ENCODE peak calls at places on chromosomes 12 and 14, in eight cellular contexts. One of them, this sample, is unnamed.

GRCh38 chr12:32589165-32589891 is 89.8 kb upstream of the DNM1L start:
- DNase-seq in activated T-helper 1 cell treated with Interleukin-2 at 50 U/mL for 16 hours: no peak
- DNase-seq in left ventricle myocardium inferior: no peak
- DNase-seq in mucosa of gallbladder: no peak
- DNase-seq in naive thymus-derived CD4-positive, alpha-beta T cell: no peak
- DNase-seq in fibroblast of mammary gland: no peak
- DNase-seq in DMS 273 treated with DMSO at 0.1 percent for 48 hours: no peak
- DNase-seq in effector memory CD4-positive, alpha-beta T cell: no peak
- DNase-seq in this sample: no peak

GRCh38 chr12:10101042-10101579 is 2.3 kb upstream of the CLEC1A start:
- DNase-seq in activated T-helper 1 cell treated with Interleukin-2 at 50 U/mL for 16 hours: no peak
- DNase-seq in left ventricle myocardium inferior: no peak
- DNase-seq in mucosa of gallbladder: no peak
- DNase-seq in naive thymus-derived CD4-positive, alpha-beta T cell: no peak
- DNase-seq in fibroblast of mammary gland: peak; percentile 17
- DNase-seq in DMS 273 treated with DMSO at 0.1 percent for 48 hours: no peak
- DNase-seq in effector memory CD4-positive, alpha-beta T cell: no peak
- DNase-seq in this sample: peak; percentile 12

GRCh38 chr12:6950944-6951540 is at the start of gene PTPN6:
- DNase-seq in activated T-helper 1 cell treated with Interleukin-2 at 50 U/mL for 16 hours: no peak
- DNase-seq in left ventricle myocardium inferior: peak; percentile 72
- DNase-seq in mucosa of gallbladder: no peak
- DNase-seq in naive thymus-derived CD4-positive, alpha-beta T cell: peak; percentile 60
- DNase-seq in fibroblast of mammary gland: no peak
- DNase-seq in DMS 273 treated with DMSO at 0.1 percent for 48 hours: no peak
- DNase-seq in effector memory CD4-positive, alpha-beta T cell: no peak
- DNase-seq in this sample: no peak

GRCh38 chr12:5210918-5211290 is 167.2 kb downstream of the KCNA5 start:
- DNase-seq in activated T-helper 1 cell treated with Interleukin-2 at 50 U/mL for 16 hours: no peak
- DNase-seq in left ventricle myocardium inferior: no peak
- DNase-seq in mucosa of gallbladder: no peak
- DNase-seq in naive thymus-derived CD4-positive, alpha-beta T cell: no peak
- DNase-seq in fibroblast of mammary gland: no peak
- DNase-seq in DMS 273 treated with DMSO at 0.1 percent for 48 hours: no peak
- DNase-seq in effector memory CD4-positive, alpha-beta T cell: no peak
- DNase-seq in this sample: no peak

GRCh38 chr12:12776261-12776660 is 9.2 kb upstream of the APOLD1 start:
- DNase-seq in activated T-helper 1 cell treated with Interleukin-2 at 50 U/mL for 16 hours: no peak
- DNase-seq in left ventricle myocardium inferior: no peak
- DNase-seq in mucosa of gallbladder: no peak
- DNase-seq in naive thymus-derived CD4-positive, alpha-beta T cell: no peak
- DNase-seq in fibroblast of mammary gland: no peak
- DNase-seq in DMS 273 treated with DMSO at 0.1 percent for 48 hours: no peak
- DNase-seq in effector memory CD4-positive, alpha-beta T cell: no peak
- DNase-seq in this sample: peak; percentile 49

GRCh38 chr14:23351681-23352505 is 794 bp downstream of the SLC22A17 start:
- DNase-seq in activated T-helper 1 cell treated with Interleukin-2 at 50 U/mL for 16 hours: no peak
- DNase-seq in left ventricle myocardium inferior: no peak
- DNase-seq in mucosa of gallbladder: no peak
- DNase-seq in naive thymus-derived CD4-positive, alpha-beta T cell: no peak
- DNase-seq in fibroblast of mammary gland: no peak
- DNase-seq in DMS 273 treated with DMSO at 0.1 percent for 48 hours: no peak
- DNase-seq in effector memory CD4-positive, alpha-beta T cell: no peak
- DNase-seq in this sample: no peak

GRCh38 chr12:5969974-5970690 is 25.1 kb upstream of the ANO2 start:
- DNase-seq in activated T-helper 1 cell treated with Interleukin-2 at 50 U/mL for 16 hours: no peak
- DNase-seq in left ventricle myocardium inferior: no peak
- DNase-seq in mucosa of gallbladder: no peak
- DNase-seq in naive thymus-derived CD4-positive, alpha-beta T cell: no peak
- DNase-seq in fibroblast of mammary gland: no peak
- DNase-seq in DMS 273 treated with DMSO at 0.1 percent for 48 hours: no peak
- DNase-seq in effector memory CD4-positive, alpha-beta T cell: no peak
- DNase-seq in this sample: no peak

GRCh38 chr12:6824085-6824800 is 2.6 kb downstream of the GPR162 start:
- DNase-seq in activated T-helper 1 cell treated with Interleukin-2 at 50 U/mL for 16 hours: no peak
- DNase-seq in left ventricle myocardium inferior: no peak
- DNase-seq in mucosa of gallbladder: no peak
- DNase-seq in naive thymus-derived CD4-positive, alpha-beta T cell: no peak
- DNase-seq in fibroblast of mammary gland: no peak
- DNase-seq in DMS 273 treated with DMSO at 0.1 percent for 48 hours: no peak
- DNase-seq in effector memory CD4-positive, alpha-beta T cell: no peak
- DNase-seq in this sample: no peak

GRCh38 chr12:65823481-65824313 is 586 bp upstream of the HMGA2 start:
- DNase-seq in activated T-helper 1 cell treated with Interleukin-2 at 50 U/mL for 16 hours: no peak
- DNase-seq in left ventricle myocardium inferior: no peak
- DNase-seq in mucosa of gallbladder: no peak
- DNase-seq in naive thymus-derived CD4-positive, alpha-beta T cell: peak; percentile 23
- DNase-seq in fibroblast of mammary gland: peak; percentile 67
- DNase-seq in DMS 273 treated with DMSO at 0.1 percent for 48 hours: no peak
- DNase-seq in effector memory CD4-positive, alpha-beta T cell: no peak
- DNase-seq in this sample: peak; percentile 45

GRCh38 chr14:95564060-95564459 is 29.2 kb downstream of the GLRX5 start:
- DNase-seq in activated T-helper 1 cell treated with Interleukin-2 at 50 U/mL for 16 hours: no peak
- DNase-seq in left ventricle myocardium inferior: peak; percentile 53
- DNase-seq in mucosa of gallbladder: no peak
- DNase-seq in naive thymus-derived CD4-positive, alpha-beta T cell: no peak
- DNase-seq in fibroblast of mammary gland: peak; percentile 72
- DNase-seq in DMS 273 treated with DMSO at 0.1 percent for 48 hours: no peak
- DNase-seq in effector memory CD4-positive, alpha-beta T cell: no peak
- DNase-seq in this sample: peak; percentile 46

GRCh38 chr12:117168976-117169375 is 21.3 kb downstream of the FBXO21 start:
- DNase-seq in activated T-helper 1 cell treated with Interleukin-2 at 50 U/mL for 16 hours: no peak
- DNase-seq in left ventricle myocardium inferior: no peak
- DNase-seq in mucosa of gallbladder: no peak
- DNase-seq in naive thymus-derived CD4-positive, alpha-beta T cell: no peak
- DNase-seq in fibroblast of mammary gland: no peak
- DNase-seq in DMS 273 treated with DMSO at 0.1 percent for 48 hours: no peak
- DNase-seq in effector memory CD4-positive, alpha-beta T cell: no peak
- DNase-seq in this sample: no peak

GRCh38 chr12:95336387-95337067 is 118.9 kb downstream of the VEZT start:
- DNase-seq in activated T-helper 1 cell treated with Interleukin-2 at 50 U/mL for 16 hours: no peak
- DNase-seq in left ventricle myocardium inferior: peak; percentile 49
- DNase-seq in mucosa of gallbladder: peak; percentile 80
- DNase-seq in naive thymus-derived CD4-positive, alpha-beta T cell: no peak
- DNase-seq in fibroblast of mammary gland: peak; percentile 83
- DNase-seq in DMS 273 treated with DMSO at 0.1 percent for 48 hours: peak; percentile 58
- DNase-seq in effector memory CD4-positive, alpha-beta T cell: no peak
- DNase-seq in this sample: peak; percentile 73

GRCh38 chr12:126191037-126191891 is 1126.0 kb downstream of the AACS start:
- DNase-seq in activated T-helper 1 cell treated with Interleukin-2 at 50 U/mL for 16 hours: no peak
- DNase-seq in left ventricle myocardium inferior: no peak
- DNase-seq in mucosa of gallbladder: peak; percentile 37
- DNase-seq in naive thymus-derived CD4-positive, alpha-beta T cell: no peak
- DNase-seq in fibroblast of mammary gland: no peak
- DNase-seq in DMS 273 treated with DMSO at 0.1 percent for 48 hours: no peak
- DNase-seq in effector memory CD4-positive, alpha-beta T cell: no peak
- DNase-seq in this sample: peak; percentile 4

GRCh38 chr12:106033161-106033675 is 105.5 kb downstream of the NUAK1 start:
- DNase-seq in activated T-helper 1 cell treated with Interleukin-2 at 50 U/mL for 16 hours: no peak
- DNase-seq in left ventricle myocardium inferior: no peak
- DNase-seq in mucosa of gallbladder: no peak
- DNase-seq in naive thymus-derived CD4-positive, alpha-beta T cell: no peak
- DNase-seq in fibroblast of mammary gland: no peak
- DNase-seq in DMS 273 treated with DMSO at 0.1 percent for 48 hours: no peak
- DNase-seq in effector memory CD4-positive, alpha-beta T cell: no peak
- DNase-seq in this sample: no peak

GRCh38 chr14:69152181-69152943 is 557 bp downstream of the DCAF5 start:
- DNase-seq in activated T-helper 1 cell treated with Interleukin-2 at 50 U/mL for 16 hours: peak; percentile 23
- DNase-seq in left ventricle myocardium inferior: no peak
- DNase-seq in mucosa of gallbladder: no peak
- DNase-seq in naive thymus-derived CD4-positive, alpha-beta T cell: no peak
- DNase-seq in fibroblast of mammary gland: peak; percentile 40
- DNase-seq in DMS 273 treated with DMSO at 0.1 percent for 48 hours: no peak
- DNase-seq in effector memory CD4-positive, alpha-beta T cell: peak; percentile 44
- DNase-seq in this sample: peak; percentile 28

GRCh38 chr12:4277856-4278581 is 4.5 kb downstream of the CCND2 start:
- DNase-seq in activated T-helper 1 cell treated with Interleukin-2 at 50 U/mL for 16 hours: no peak
- DNase-seq in left ventricle myocardium inferior: no peak
- DNase-seq in mucosa of gallbladder: no peak
- DNase-seq in naive thymus-derived CD4-positive, alpha-beta T cell: no peak
- DNase-seq in fibroblast of mammary gland: no peak
- DNase-seq in DMS 273 treated with DMSO at 0.1 percent for 48 hours: no peak
- DNase-seq in effector memory CD4-positive, alpha-beta T cell: no peak
- DNase-seq in this sample: no peak

GRCh38 chr12:108447168-108447840 is 67.8 kb upstream of the FICD start:
- DNase-seq in activated T-helper 1 cell treated with Interleukin-2 at 50 U/mL for 16 hours: no peak
- DNase-seq in left ventricle myocardium inferior: no peak
- DNase-seq in mucosa of gallbladder: no peak
- DNase-seq in naive thymus-derived CD4-positive, alpha-beta T cell: no peak
- DNase-seq in fibroblast of mammary gland: peak; percentile 59
- DNase-seq in DMS 273 treated with DMSO at 0.1 percent for 48 hours: no peak
- DNase-seq in effector memory CD4-positive, alpha-beta T cell: no peak
- DNase-seq in this sample: no peak

GRCh38 chr14:103112488-103113243 is 10.6 kb upstream of the TNFAIP2 start:
- DNase-seq in activated T-helper 1 cell treated with Interleukin-2 at 50 U/mL for 16 hours: no peak
- DNase-seq in left ventricle myocardium inferior: no peak
- DNase-seq in mucosa of gallbladder: no peak
- DNase-seq in naive thymus-derived CD4-positive, alpha-beta T cell: no peak
- DNase-seq in fibroblast of mammary gland: no peak
- DNase-seq in DMS 273 treated with DMSO at 0.1 percent for 48 hours: no peak
- DNase-seq in effector memory CD4-positive, alpha-beta T cell: no peak
- DNase-seq in this sample: no peak

GRCh38 chr12:87025976-87026375 is 769.8 kb upstream of the MGAT4C start:
- DNase-seq in activated T-helper 1 cell treated with Interleukin-2 at 50 U/mL for 16 hours: no peak
- DNase-seq in left ventricle myocardium inferior: no peak
- DNase-seq in mucosa of gallbladder: no peak
- DNase-seq in naive thymus-derived CD4-positive, alpha-beta T cell: no peak
- DNase-seq in fibroblast of mammary gland: no peak
- DNase-seq in DMS 273 treated with DMSO at 0.1 percent for 48 hours: no peak
- DNase-seq in effector memory CD4-positive, alpha-beta T cell: no peak
- DNase-seq in this sample: peak; percentile 44

GRCh38 chr14:64611358-64612020 is 61.7 kb downstream of the PPP1R36 start:
- DNase-seq in activated T-helper 1 cell treated with Interleukin-2 at 50 U/mL for 16 hours: no peak
- DNase-seq in left ventricle myocardium inferior: no peak
- DNase-seq in mucosa of gallbladder: no peak
- DNase-seq in naive thymus-derived CD4-positive, alpha-beta T cell: no peak
- DNase-seq in fibroblast of mammary gland: peak; percentile 25
- DNase-seq in DMS 273 treated with DMSO at 0.1 percent for 48 hours: no peak
- DNase-seq in effector memory CD4-positive, alpha-beta T cell: no peak
- DNase-seq in this sample: no peak

GRCh38 chr12:57127101-57127709 is 1.1 kb upstream of the LRP1 start:
- DNase-seq in activated T-helper 1 cell treated with Interleukin-2 at 50 U/mL for 16 hours: peak; percentile 7
- DNase-seq in left ventricle myocardium inferior: peak; percentile 77
- DNase-seq in mucosa of gallbladder: peak; percentile 78
- DNase-seq in naive thymus-derived CD4-positive, alpha-beta T cell: peak; percentile 59
- DNase-seq in fibroblast of mammary gland: no peak
- DNase-seq in DMS 273 treated with DMSO at 0.1 percent for 48 hours: no peak
- DNase-seq in effector memory CD4-positive, alpha-beta T cell: peak; percentile 9
- DNase-seq in this sample: no peak

GRCh38 chr14:75049731-75050201 is 1.5 kb downstream of the MLH3 start:
- DNase-seq in activated T-helper 1 cell treated with Interleukin-2 at 50 U/mL for 16 hours: no peak
- DNase-seq in left ventricle myocardium inferior: no peak
- DNase-seq in mucosa of gallbladder: no peak
- DNase-seq in naive thymus-derived CD4-positive, alpha-beta T cell: no peak
- DNase-seq in fibroblast of mammary gland: peak; percentile 76
- DNase-seq in DMS 273 treated with DMSO at 0.1 percent for 48 hours: no peak
- DNase-seq in effector memory CD4-positive, alpha-beta T cell: no peak
- DNase-seq in this sample: no peak

GRCh38 chr14:101480747-101481530 is 80.4 kb upstream of the DIO3 start:
- DNase-seq in activated T-helper 1 cell treated with Interleukin-2 at 50 U/mL for 16 hours: no peak
- DNase-seq in left ventricle myocardium inferior: no peak
- DNase-seq in mucosa of gallbladder: no peak
- DNase-seq in naive thymus-derived CD4-positive, alpha-beta T cell: no peak
- DNase-seq in fibroblast of mammary gland: peak; percentile 56
- DNase-seq in DMS 273 treated with DMSO at 0.1 percent for 48 hours: no peak
- DNase-seq in effector memory CD4-positive, alpha-beta T cell: no peak
- DNase-seq in this sample: peak; percentile 91

GRCh38 chr12:2673966-2674810 is 120.6 kb upstream of the FKBP4 start:
- DNase-seq in activated T-helper 1 cell treated with Interleukin-2 at 50 U/mL for 16 hours: no peak
- DNase-seq in left ventricle myocardium inferior: no peak
- DNase-seq in mucosa of gallbladder: no peak
- DNase-seq in naive thymus-derived CD4-positive, alpha-beta T cell: peak; percentile 18
- DNase-seq in fibroblast of mammary gland: no peak
- DNase-seq in DMS 273 treated with DMSO at 0.1 percent for 48 hours: no peak
- DNase-seq in effector memory CD4-positive, alpha-beta T cell: no peak
- DNase-seq in this sample: no peak

This sample was measured in astrocyte.